ENCODE peak calls at places on chromosomes 1 and 21, in six cellular contexts. J is H1, L is stomach, A is breast epithelium, G is vagina, X is SK-N-SH. M is an unnamed sample.

GRCh38 chr1:212286437-212287131 is 1.4 kb downstream of the PPP2R5A start:
- DNase-seq in J (no peak), L (peak; percentile 58), A (peak; percentile 53), G (no peak), X (no peak), M (no peak)

GRCh38 chr21:27346041-27346448 is 379.2 kb upstream of the ADAMTS5 start:
- DNase-seq in J (no peak), L (no peak), A (no peak), G (no peak), X (no peak), M (no peak)

GRCh38 chr1:10074059-10074854 is 41.5 kb downstream of the UBE4B start:
- DNase-seq in J (no peak), L (no peak), A (no peak), G (no peak), X (no peak), M (no peak)

GRCh38 chr1:51518033-51518729 is 885 bp downstream of the EPS15 start:
- DNase-seq in J (peak; percentile 55), L (peak; percentile 49), A (no peak), G (peak; percentile 86), X (no peak), M (no peak)

GRCh38 chr1:208475951-208476824 is 232.0 kb upstream of the PLXNA2 start:
- DNase-seq in J (peak; percentile 50), L (no peak), A (no peak), G (no peak), X (peak; percentile 69), M (no peak)

GRCh38 chr1:240126821-240127220 is 35.1 kb downstream of the FMN2 start:
- DNase-seq in J (no peak), L (no peak), A (no peak), G (no peak), X (peak; percentile 17), M (no peak)

GRCh38 chr1:93595266-93595665 is 86.4 kb downstream of the BCAR3 start:
- DNase-seq in J (no peak), L (no peak), A (no peak), G (no peak), X (no peak), M (no peak)

GRCh38 chr1:199102239-199102638 is 463.4 kb downstream of the PTPRC start:
- DNase-seq in J (no peak), L (no peak), A (no peak), G (no peak), X (no peak), M (no peak)

GRCh38 chr1:37031871-37032270 is 2.4 kb downstream of the GRIK3 start:
- DNase-seq in J (no peak), L (no peak), A (no peak), G (no peak), X (no peak), M (no peak)

GRCh38 chr1:36557041-36558000 is 74.6 kb upstream of the CSF3R start:
- DNase-seq in J (no peak), L (peak; percentile 9), A (peak; percentile 34), G (no peak), X (no peak), M (no peak)

GRCh38 chr1:163875214-163875926 is 553.6 kb downstream of the NUF2 start:
- DNase-seq in J (no peak), L (no peak), A (no peak), G (no peak), X (no peak), M (no peak)

GRCh38 chr1:246513041-246513440 is 6.0 kb upstream of the SMYD3 start:
- DNase-seq in J (no peak), L (no peak), A (no peak), G (no peak), X (no peak), M (no peak)

GRCh38 chr1:25541889-25542658 is 1.3 kb upstream of the LDLRAP1 start:
- DNase-seq in J (no peak), L (no peak), A (no peak), G (no peak), X (no peak), M (no peak)

GRCh38 chr1:54284781-54285563 is 85.0 kb downstream of the MRPL37 start:
- DNase-seq in J (no peak), L (no peak), A (no peak), G (no peak), X (no peak), M (no peak)

GRCh38 chr1:29586991-29587745 is 350.8 kb downstream of the PTPRU start:
- DNase-seq in J (peak; percentile 11), L (no peak), A (no peak), G (peak; percentile 64), X (no peak), M (no peak)

GRCh38 chr1:15249032-15249601 is 2.1 kb downstream of the FHAD1 start:
- DNase-seq in J (no peak), L (no peak), A (no peak), G (no peak), X (no peak), M (no peak)

GRCh38 chr1:37238376-37239224 is 204.3 kb upstream of the GRIK3 start:
- DNase-seq in J (peak; percentile 44), L (no peak), A (no peak), G (peak; percentile 65), X (no peak), M (no peak)

GRCh38 chr1:95084317-95085176 is 11.8 kb upstream of the ALG14 start:
- DNase-seq in J (peak; percentile 53), L (no peak), A (no peak), G (no peak), X (peak; percentile 61), M (peak; percentile 24)

GRCh38 chr1:38898653-38899230 is 17.4 kb upstream of the GJA9 start:
- DNase-seq in J (no peak), L (no peak), A (no peak), G (no peak), X (no peak), M (no peak)

GRCh38 chr1:44545961-44546360 is 128.3 kb downstream of the TMEM53 start:
- DNase-seq in J (no peak), L (no peak), A (no peak), G (no peak), X (no peak), M (no peak)

GRCh38 chr1:93437976-93438605 is 9.8 kb upstream of the FNBP1L start:
- DNase-seq in J (no peak), L (no peak), A (no peak), G (no peak), X (peak; percentile 63), M (peak; percentile 45)

GRCh38 chr1:24858277-24858676 is 71.8 kb downstream of the RUNX3 start:
- DNase-seq in J (no peak), L (no peak), A (no peak), G (no peak), X (no peak), M (no peak)

GRCh38 chr1:182889997-182890396 is 50.9 kb downstream of the DHX9 start:
- DNase-seq in J (no peak), L (no peak), A (no peak), G (no peak), X (no peak), M (no peak)

GRCh38 chr1:229843627-229844238 is 217.7 kb downstream of the URB2 start:
- DNase-seq in J (no peak), L (no peak), A (no peak), G (no peak), X (no peak), M (no peak)

GRCh38 chr1:113677250-113678158 is 81.8 kb downstream of the PHTF1 start:
- DNase-seq in J (no peak), L (no peak), A (no peak), G (no peak), X (peak; percentile 74), M (peak; percentile 50)

GRCh38 chr1:207077470-207078377 is 10.9 kb upstream of the C4BPB start:
- DNase-seq in J (peak; percentile 69), L (peak; percentile 74), A (no peak), G (no peak), X (peak; percentile 59), M (peak; percentile 65)

GRCh38 chr1:1826356-1827088 is 48.3 kb upstream of the NADK start:
- DNase-seq in J (no peak), L (no peak), A (no peak), G (no peak), X (no peak), M (no peak)

GRCh38 chr1:1090424-1091343 is 16.6 kb upstream of the RNF223 start:
- DNase-seq in J (no peak), L (no peak), A (no peak), G (no peak), X (peak; percentile 30), M (no peak)

GRCh38 chr1:151013518-151013917 is 5.3 kb downstream of the PRUNE1 start:
- DNase-seq in J (no peak), L (peak; percentile 63), A (no peak), G (no peak), X (no peak), M (no peak)
- H3K4me3 ChIP-seq in J (no peak overlapping the region), L (no peak overlapping the region), A (no peak overlapping the region), G (no peak overlapping the region), X (no peak overlapping the region), M (no peak overlapping the region)

DNA sequence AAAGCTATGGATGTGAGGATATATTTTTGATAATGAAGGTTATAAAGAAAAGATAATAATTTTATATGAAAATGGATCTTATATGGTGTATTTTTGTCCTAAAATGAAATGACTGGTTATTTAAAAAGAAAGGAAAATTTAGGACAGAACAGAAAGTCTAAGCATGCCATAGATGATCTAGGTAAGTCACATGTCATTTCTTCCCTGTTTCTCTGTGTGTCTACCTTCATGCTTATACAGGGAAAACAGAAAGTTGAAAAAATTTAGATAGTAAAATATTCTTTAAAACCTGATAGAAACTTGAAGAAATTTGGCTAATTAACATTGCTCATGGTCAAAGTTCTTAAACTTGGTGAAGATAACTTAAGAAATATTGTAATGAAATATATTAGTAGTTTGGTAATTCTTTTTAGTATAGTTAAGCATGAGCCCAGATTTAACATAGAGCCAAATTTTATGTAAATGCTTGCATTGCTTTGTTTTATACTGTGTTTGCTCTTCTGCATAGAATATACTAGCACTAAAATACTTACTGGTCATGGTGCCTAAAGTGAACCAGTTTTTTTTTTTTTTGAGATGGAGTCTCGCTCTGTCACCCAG is 12.4 kb upstream of the GBP4 start:
- DNase-seq in J (no peak), L (no peak), A (no peak), G (no peak), X (no peak), M (no peak)
- H3K9me3 ChIP-seq in J (peaks cover 27% of the 10 kb centered on the region), L (peaks cover 4% of the 10 kb centered on the region), A (peaks cover 7% of the 10 kb centered on the region), G (no peaks in the 10 kb centered on the region), X (peaks cover 3% of the 10 kb centered on the region), M (peaks cover 5% of the 10 kb centered on the region)

GRCh38 chr1:108828074-108828961 is 28.6 kb downstream of the AKNAD1 start:
- DNase-seq in J (peak; percentile 87), L (peak; percentile 79), A (peak; percentile 83), G (no peak), X (peak; percentile 56), M (peak; percentile 24)
- TF ChIP-seq POLR2AphosphoS5 in J (no peak), L (peak; percentile 28), A (peak; percentile 69), G (no peak), X (no peak), M (no peak)

DNA sequence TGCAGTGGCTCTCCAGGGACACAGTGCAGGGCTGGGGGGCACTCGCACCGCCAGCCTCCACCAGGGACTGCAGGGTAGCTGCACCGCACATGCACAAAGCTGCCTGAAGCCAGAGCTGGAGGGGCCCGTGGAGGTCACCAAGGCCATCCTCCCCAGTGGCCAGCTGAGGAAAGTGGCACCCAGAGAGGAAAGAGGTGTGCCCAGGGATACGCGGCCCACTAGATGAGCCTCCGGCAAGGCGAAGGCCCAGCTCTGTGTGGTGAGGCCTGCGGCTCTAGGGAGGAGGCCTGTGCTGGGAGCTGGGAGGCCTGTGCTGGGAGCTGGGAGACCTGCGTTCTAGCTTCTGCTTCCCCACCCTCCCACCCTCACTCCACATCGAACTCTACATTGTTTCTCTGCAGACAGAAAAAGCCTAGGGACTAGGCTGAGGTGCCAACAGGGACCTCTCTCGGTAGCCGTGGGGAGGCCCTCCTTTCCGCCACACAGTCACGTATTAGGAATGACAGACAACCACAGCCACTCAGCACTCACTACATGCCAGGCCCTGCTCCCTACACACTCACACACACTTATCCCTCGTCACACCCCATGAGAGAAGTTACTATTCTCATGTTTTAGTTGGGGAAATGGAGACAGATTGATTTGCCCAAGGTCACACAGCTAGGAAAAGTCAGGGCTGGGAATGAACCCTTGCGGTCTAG is 921 bp upstream of the ASCL5 start:
- DNase-seq in J (peak; percentile 53), L (no peak), A (no peak), G (no peak), X (no peak), M (no peak)
- H3K4me3 ChIP-seq in J (no peak overlapping the region), L (no peak overlapping the region), A (no peak overlapping the region), G (no peak overlapping the region), X (no peak overlapping the region), M (no peak overlapping the region)

M was measured in SK-N-MC.